ENCODE peak calls at places on chromosomes 16 and 17, in nine cellular contexts. M is activated CD4-positive, alpha-beta T cell treated with anti-CD3 and anti-CD28 coated beads for 24 hours; F is GM12864; G is neural crest cell; H is H7; R is activated gamma-delta T cell; B is MV-4-11; L is fibroblast of pulmonary artery; E is H9. V is an unnamed sample.

GRCh38 chr16:11407047-11407982 is 62.1 kb downstream of the RMI2 start:
- DNase-seq in M (peak; percentile 46), F (peak; percentile 38), G (peak; percentile 81), H (peak; percentile 89), R (no peak), B (peak; percentile 62), L (peak; percentile 85), E (peak; percentile 82), V (no peak)

GRCh38 chr17:12977008-12977751 is 40.6 kb downstream of the ELAC2 start:
- DNase-seq in M (no peak), F (no peak), G (no peak), H (peak; percentile 78), R (no peak), B (peak; percentile 22), L (no peak), E (peak; percentile 83), V (no peak)

GRCh38 chr17:27667656-27668487 is 36.9 kb downstream of the LGALS9 start:
- DNase-seq in M (no peak), F (no peak), G (no peak), H (peak; percentile 12), R (no peak), B (no peak), L (no peak), E (peak; percentile 21), V (no peak)

GRCh38 chr17:36627101-36627500 is 25.7 kb downstream of the MRM1 start:
- DNase-seq in M (no peak), F (no peak), G (peak; percentile 33), H (peak; percentile 80), R (no peak), B (no peak), L (no peak), E (peak; percentile 61), V (no peak)

GRCh38 chr17:47741109-47741792 is 8.2 kb downstream of the TBX21 start:
- DNase-seq in M (no peak), F (no peak), G (no peak), H (no peak), R (no peak), B (no peak), L (no peak), E (peak; percentile 24), V (no peak)

GRCh38 chr17:2511138-2511461 is 588 bp downstream of the METTL16 start:
- DNase-seq in M (no peak), F (no peak), G (no peak), H (no peak), R (no peak), B (peak; percentile 33), L (no peak), E (no peak), V (no peak)

GRCh38 chr16:11621920-11622651 is 35.4 kb upstream of the LITAF start:
- DNase-seq in M (peak; percentile 11), F (no peak), G (no peak), H (no peak), R (peak; percentile 23), B (no peak), L (no peak), E (no peak), V (no peak)

GRCh38 chr17:19631905-19632304 is 16.6 kb upstream of the ALDH3A2 start:
- DNase-seq in M (no peak), F (no peak), G (no peak), H (no peak), R (no peak), B (no peak), L (no peak), E (no peak), V (no peak)

GRCh38 chr16:81649561-81649960 is 129.5 kb upstream of the PLCG2 start:
- DNase-seq in M (no peak), F (no peak), G (no peak), H (no peak), R (no peak), B (no peak), L (no peak), E (no peak), V (no peak)

GRCh38 chr16:68093816-68094613 is 8.8 kb downstream of the NFATC3 start:
- DNase-seq in M (no peak), F (no peak), G (no peak), H (peak; percentile 26), R (no peak), B (peak; percentile 68), L (peak; percentile 54), E (no peak), V (no peak)

GRCh38 chr16:2008009-2008526 is 1.6 kb downstream of the ZNF598 start:
- DNase-seq in M (no peak), F (no peak), G (no peak), H (no peak), R (no peak), B (peak; percentile 80), L (peak; percentile 72), E (no peak), V (no peak)

GRCh38 chr17:81295678-81296381 is 723 bp upstream of the SLC38A10 start:
- DNase-seq in M (no peak), F (no peak), G (no peak), H (peak; percentile 91), R (no peak), B (peak; percentile 39), L (peak; percentile 46), E (peak; percentile 88), V (no peak)

GRCh38 chr17:48438662-48439061 is 8.6 kb upstream of the SKAP1 start:
- DNase-seq in M (no peak), F (no peak), G (no peak), H (no peak), R (no peak), B (no peak), L (no peak), E (no peak), V (peak; percentile 60)

GRCh38 chr17:21186399-21187187 is 27.4 kb downstream of the TMEM11 start:
- DNase-seq in M (no peak), F (no peak), G (no peak), H (no peak), R (no peak), B (no peak), L (no peak), E (no peak), V (no peak)

GRCh38 chr16:25106567-25107465 is 4.7 kb upstream of the LCMT1 start:
- DNase-seq in M (peak; percentile 74), F (no peak), G (peak; percentile 84), H (peak; percentile 98), R (peak; percentile 73), B (peak; percentile 71), L (peak; percentile 86), E (peak; percentile 96), V (peak; percentile 65)

GRCh38 chr16:67068212-67068753 is 39.3 kb downstream of the CBFB start:
- DNase-seq in M (no peak), F (no peak), G (no peak), H (no peak), R (no peak), B (no peak), L (peak; percentile 20), E (no peak), V (no peak)

GRCh38 chr17:32564325-32564724 is 77.5 kb downstream of the CDK5R1 start:
- DNase-seq in M (peak; percentile 7), F (no peak), G (no peak), H (no peak), R (no peak), B (no peak), L (no peak), E (no peak), V (no peak)

GRCh38 chr16:50838885-50839284 is 97.0 kb downstream of the CYLD start:
- DNase-seq in M (no peak), F (no peak), G (no peak), H (no peak), R (no peak), B (no peak), L (no peak), E (no peak), V (no peak)

GRCh38 chr16:48607056-48607825 is 2.7 kb downstream of the N4BP1 start:
- DNase-seq in M (no peak), F (no peak), G (no peak), H (no peak), R (no peak), B (no peak), L (peak; percentile 42), E (no peak), V (no peak)

GRCh38 chr17:42428141-42428944 is 5.3 kb upstream of the CAVIN1 start:
- DNase-seq in M (no peak), F (no peak), G (peak; percentile 41), H (peak; percentile 63), R (no peak), B (peak; percentile 69), L (peak; percentile 95), E (peak; percentile 74), V (no peak)

GRCh38 chr16:24986512-24987303 is 28.5 kb downstream of the ARHGAP17 start:
- DNase-seq in M (no peak), F (no peak), G (no peak), H (no peak), R (no peak), B (peak; percentile 75), L (peak; percentile 96), E (no peak), V (no peak)

GRCh38 chr17:64240741-64241347 is 22.2 kb downstream of the TEX2 start:
- DNase-seq in M (no peak), F (no peak), G (no peak), H (no peak), R (no peak), B (peak; percentile 14), L (peak; percentile 57), E (no peak), V (no peak)

GRCh38 chr16:77387810-77388209 is 47.0 kb downstream of the ADAMTS18 start:
- DNase-seq in M (no peak), F (no peak), G (no peak), H (peak; percentile 13), R (no peak), B (no peak), L (no peak), E (no peak), V (no peak)

GRCh38 chr16:81315271-81316175 is 761 bp downstream of the GAN start:
- DNase-seq in M (no peak), F (peak; percentile 4), G (peak; percentile 15), H (peak; percentile 75), R (peak; percentile 37), B (peak; percentile 29), L (peak; percentile 63), E (no peak), V (no peak)

GRCh38 chr16:27826893-27827289 is 236.6 kb downstream of the GSG1L start:
- DNase-seq in M (no peak), F (no peak), G (no peak), H (no peak), R (no peak), B (no peak), L (no peak), E (no peak), V (no peak)

GRCh38 chr17:15941781-15942180 is 3.1 kb upstream of the ADORA2B start:
- DNase-seq in M (no peak), F (no peak), G (no peak), H (no peak), R (no peak), B (no peak), L (no peak), E (no peak), V (no peak)

GRCh38 chr16:82651921-82652601 is 25.3 kb downstream of the CDH13 start:
- DNase-seq in M (no peak), F (no peak), G (no peak), H (no peak), R (no peak), B (peak; percentile 87), L (no peak), E (no peak), V (no peak)

GRCh38 chr16:49701867-49702494 is 153.9 kb downstream of the ZNF423 start:
- DNase-seq in M (no peak), F (no peak), G (peak; percentile 52), H (peak; percentile 86), R (no peak), B (no peak), L (peak; percentile 71), E (peak; percentile 75), V (no peak)

GRCh38 chr16:138049-138417 is 440 bp downstream of the NPRL3 start:
- DNase-seq in M (no peak), F (no peak), G (peak; percentile 43), H (peak; percentile 91), R (no peak), B (no peak), L (no peak), E (peak; percentile 36), V (no peak)

GRCh38 chr17:35747540-35748017 is 5.5 kb downstream of the GAS2L2 start:
- DNase-seq in M (peak; percentile 79), F (peak; percentile 40), G (peak; percentile 84), H (peak; percentile 94), R (no peak), B (peak; percentile 53), L (peak; percentile 88), E (peak; percentile 88), V (peak; percentile 58)

GRCh38 chr16:84511180-84511800 is 6.8 kb upstream of the MEAK7 start:
- DNase-seq in M (peak; percentile 80), F (peak; percentile 57), G (peak; percentile 86), H (peak; percentile 86), R (peak; percentile 48), B (peak; percentile 73), L (peak; percentile 94), E (peak; percentile 84), V (no peak)